ENCODE peak calls at places on chromosomes 7 and 10, in four cellular contexts. K, F, H and G are unnamed samples.

GRCh38 chr7:105877736-105878135 is 1.3 kb upstream of the ATXN7L1 start:
- DNase-seq in K (no peak), F (no peak), H (no peak), G (no peak)

GRCh38 chr7:128373588-128373987 is 12.1 kb upstream of the PRRT4 start:
- DNase-seq in K (no peak), F (no peak), H (no peak), G (no peak)

GRCh38 chr7:155168607-155169006 is 98.5 kb downstream of the HTR5A start:
- DNase-seq in K (no peak), F (no peak), H (no peak), G (no peak)

GRCh38 chr7:149884541-149884940 is 10.8 kb downstream of the ATP6V0E2 start:
- DNase-seq in K (no peak), F (no peak), H (no peak), G (no peak)

GRCh38 chr10:3395487-3395886 is 222.9 kb upstream of the PITRM1 start:
- DNase-seq in K (no peak), F (no peak), H (no peak), G (no peak)

GRCh38 chr10:91590142-91590903 is 42.5 kb downstream of the PPP1R3C start:
- DNase-seq in K (peak), F (peak), H (peak), G (peak)

GRCh38 chr10:106815427-106816043 is 349.0 kb downstream of the SORCS1 start:
- DNase-seq in K (no peak), F (no peak), H (no peak), G (no peak)

GRCh38 chr10:49325916-49326783 is 27.2 kb downstream of the C10orf71 start:
- DNase-seq in K (no peak), F (no peak), H (no peak), G (no peak)

GRCh38 chr7:30322656-30323355 is 38.4 kb downstream of the ZNRF2 start:
- DNase-seq in K (no peak), F (no peak), H (no peak), G (no peak)

GRCh38 chr7:81264116-81264515 is 345.3 kb upstream of the SEMA3C start:
- DNase-seq in K (no peak), F (no peak), H (no peak), G (no peak)

GRCh38 chr7:98194672-98195457 is 16.4 kb upstream of the BHLHA15 start:
- DNase-seq in K (peak), F (no peak), H (no peak), G (no peak)

GRCh38 chr7:151245360-151246160 is 2.9 kb downstream of the SMARCD3 start:
- DNase-seq in K (no peak), F (no peak), H (no peak), G (no peak)

GRCh38 chr7:150988230-150989226 is 2.3 kb upstream of the NOS3 start:
- DNase-seq in K (no peak), F (no peak), H (no peak), G (no peak)

DNA sequence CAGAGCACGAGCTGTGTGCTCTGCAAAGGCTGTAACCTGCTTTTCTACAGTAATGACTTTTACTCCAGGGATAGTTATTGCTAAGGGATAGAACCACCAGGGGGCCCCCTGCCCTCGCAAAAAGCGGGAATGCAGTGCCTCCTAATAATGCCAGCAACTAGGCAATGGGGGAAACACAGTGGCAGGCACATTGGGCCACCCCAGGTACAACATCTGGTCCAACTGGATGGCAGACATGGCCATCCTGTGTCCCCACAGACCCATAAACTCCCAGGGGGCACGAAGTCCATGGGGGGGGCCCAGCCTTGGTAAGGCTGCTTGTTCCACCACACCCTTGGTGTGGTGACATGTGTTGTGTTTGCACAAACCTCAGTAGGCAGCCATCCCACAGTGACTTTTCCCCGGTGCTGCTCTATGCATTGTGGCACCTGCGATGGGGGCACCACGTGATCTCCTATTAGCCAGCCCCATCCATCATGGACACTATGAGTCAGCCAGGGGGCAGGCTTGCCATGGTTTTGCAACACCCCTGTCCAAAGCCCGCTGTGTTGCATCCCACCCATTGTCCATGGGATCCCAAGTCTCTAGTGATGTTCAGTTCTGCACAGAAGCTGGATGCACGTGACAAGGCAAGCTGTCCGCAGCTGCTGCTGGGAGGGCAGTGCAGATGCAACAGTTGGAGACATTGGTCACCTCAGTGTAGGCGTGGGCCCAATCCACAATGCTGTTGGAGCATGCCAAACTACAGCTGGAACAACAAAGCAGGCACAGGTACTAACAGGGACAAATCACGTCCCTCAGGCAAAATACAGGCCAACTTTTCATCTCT is 84.0 kb downstream of the ANLN start:
- DNase-seq in K (no peak), F (no peak), H (no peak), G (no peak)
- TF ChIP-seq CTCF in K (peak), F (no peak), H (peak), G (peak)

GRCh38 chr10:124744047-124744687 is at the start of gene FAM53B:
- DNase-seq in K (peak), F (no peak), H (peak), G (no peak)
- TF ChIP-seq CTCF in K (no peak), F (no peak), H (no peak), G (no peak)

DNA sequence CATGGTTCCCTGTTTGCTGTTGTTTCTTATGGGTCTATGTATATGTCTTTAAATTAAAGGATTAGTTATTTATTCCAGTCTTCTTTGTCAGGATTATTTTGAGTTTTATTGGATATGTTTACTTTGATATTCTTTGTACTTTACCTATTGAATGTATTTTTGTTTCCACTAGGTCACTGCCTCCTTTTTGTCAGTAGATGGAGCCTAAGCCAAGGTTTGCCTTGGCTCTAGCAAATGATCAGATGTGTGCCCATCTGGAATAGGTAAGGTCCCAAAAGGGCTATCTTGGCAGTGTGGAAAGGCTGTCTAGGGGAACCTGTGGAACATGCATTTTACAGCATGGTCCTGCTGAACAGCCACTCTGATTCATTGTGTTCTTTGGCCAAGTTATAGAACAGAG is 337.3 kb upstream of the GHITM start:
- DNase-seq in K (no peak), F (no peak), H (no peak), G (no peak)
- TF ChIP-seq CTCF in K (no peak), F (no peak), H (no peak), G (no peak)

DNA sequence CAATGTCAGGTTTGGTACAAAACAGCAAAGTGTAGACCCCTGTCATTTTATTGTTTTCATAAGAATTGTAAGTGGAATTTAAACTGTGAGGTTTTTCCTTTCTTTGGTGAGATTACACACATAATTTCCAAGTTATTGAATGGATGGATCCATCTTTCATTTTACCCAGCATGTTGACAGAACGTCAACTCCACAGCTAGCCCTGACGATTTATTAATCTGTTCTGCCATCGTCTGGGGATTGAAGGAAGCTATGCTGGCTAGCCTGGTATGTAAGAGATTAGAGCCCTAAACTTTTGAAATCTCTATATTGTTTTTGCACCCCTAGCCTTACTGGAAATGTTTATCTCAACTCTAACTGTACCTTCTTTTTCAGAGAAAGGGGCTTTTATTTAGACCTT is 8.6 kb downstream of the WNT16 start:
- DNase-seq in K (no peak), F (no peak), H (no peak), G (no peak)
- TF ChIP-seq CTCF in K (peak), F (no peak), H (no peak), G (peak)

GRCh38 chr10:86178401-86179142 is 188.0 kb downstream of the GRID1 start:
- DNase-seq in K (no peak), F (no peak), H (no peak), G (no peak)
- TF ChIP-seq CTCF in K (peak), F (no peak), H (no peak), G (peak)

GRCh38 chr7:135209225-135209834 is 2.0 kb downstream of the WDR91 start:
- DNase-seq in K (no peak), F (no peak), H (no peak), G (no peak)

GRCh38 chr7:135210818-135211178 is 528 bp downstream of the WDR91 start:
- DNase-seq in K (peak), F (no peak), H (no peak), G (no peak)

GRCh38 chr7:135208417-135208793 is 2.9 kb downstream of the WDR91 start:
- DNase-seq in K (no peak), F (no peak), H (no peak), G (no peak)

GRCh38 chr7:135213831-135214230 is 2.5 kb upstream of the WDR91 start:
- DNase-seq in K (no peak), F (no peak), H (no peak), G (no peak)

DNA sequence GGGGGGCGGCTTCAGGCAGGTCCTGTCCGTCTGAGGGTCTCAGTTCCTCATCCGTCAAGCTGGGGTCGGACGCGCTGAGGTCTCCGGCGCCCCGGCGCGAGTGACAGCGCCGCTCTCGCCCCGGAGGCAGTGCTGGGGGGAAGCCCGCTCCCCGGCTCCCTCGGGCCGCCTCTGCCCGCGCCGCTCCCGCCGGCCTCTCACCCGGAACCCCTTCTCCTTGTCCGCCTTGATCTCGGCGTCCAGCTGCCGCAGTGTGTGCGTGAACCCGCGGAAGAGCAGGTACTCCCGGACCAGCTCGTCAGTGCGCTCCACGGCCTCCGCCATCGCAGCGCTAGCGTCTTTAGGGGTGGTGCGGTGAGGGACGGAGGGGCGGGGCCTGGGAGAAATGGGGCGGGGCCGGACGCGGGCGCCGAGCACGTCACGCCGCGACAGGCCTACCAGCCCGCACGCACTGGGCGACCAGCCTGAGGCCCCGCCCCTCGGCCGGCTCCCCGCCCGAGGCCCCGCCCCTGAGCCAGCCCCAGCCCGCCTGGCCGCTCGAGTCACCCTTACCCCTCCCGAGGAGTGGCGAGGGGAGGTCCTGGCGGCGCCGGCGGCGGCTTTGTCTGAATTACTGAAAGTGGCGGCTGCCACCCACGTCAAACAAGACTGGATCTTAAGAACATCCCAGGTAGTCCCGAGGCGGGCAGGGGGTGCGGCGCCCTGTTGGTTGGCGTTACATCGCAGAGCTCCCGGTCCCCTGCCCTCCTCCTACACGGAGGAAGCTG is at the start of gene WDR91:
- DNase-seq in K (peak), F (peak), H (peak), G (peak)
- TF ChIP-seq CTCF in K (peak), F (no peak), H (no peak), G (no peak)